ENCODE peak calls at places on chromosome 5, in four cellular contexts. M, R, J and H are unnamed samples.

GRCh38 chr5:135174315-135175096 is 140.5 kb upstream of the PITX1 start:
- DNase-seq in M (no peak), R (no peak), J (no peak), H (no peak)

GRCh38 chr5:123450641-123451421 is 27.6 kb upstream of the CEP120 start:
- DNase-seq in M (no peak), R (no peak), J (peak; percentile 14), H (no peak)

GRCh38 chr5:142104491-142104890 is 4.1 kb upstream of the NDFIP1 start:
- DNase-seq in M (peak; percentile 79), R (peak; percentile 27), J (no peak), H (peak; percentile 84)

GRCh38 chr5:28576022-28576421 is 1537.6 kb upstream of the CDH9 start:
- DNase-seq in M (no peak), R (no peak), J (no peak), H (no peak)

GRCh38 chr5:141881886-141882285 is 3.7 kb upstream of the PCDH1 start:
- DNase-seq in M (no peak), R (no peak), J (no peak), H (no peak)

GRCh38 chr5:179802207-179802883 is 4.3 kb downstream of the MGAT4B start:
- DNase-seq in M (no peak), R (no peak), J (no peak), H (no peak)

GRCh38 chr5:158165647-158166046 is 306.7 kb upstream of the CLINT1 start:
- DNase-seq in M (no peak), R (no peak), J (no peak), H (no peak)

GRCh38 chr5:107604990-107605389 is 65.7 kb downstream of the EFNA5 start:
- DNase-seq in M (no peak), R (no peak), J (no peak), H (no peak)

GRCh38 chr5:122493091-122493775 is 181.2 kb downstream of the SNCAIP start:
- DNase-seq in M (no peak), R (no peak), J (peak; percentile 37), H (no peak)

GRCh38 chr5:179314606-179315355 is 30.5 kb downstream of the ADAMTS2 start:
- DNase-seq in M (no peak), R (no peak), J (no peak), H (no peak)